ENCODE peak calls at places on chromosomes 16 and 17, in six cellular contexts. S is GM13976, J is natural killer cell, T is cardiac muscle cell, L is A673, A is RWPE1. I is an unnamed sample.

GRCh38 chr17:49935526-49936210 is 33.3 kb upstream of the DLX4 start:
- DNase-seq in L (no peak), A (no peak), T (no peak), J (no peak), S (no peak), I (no peak)

GRCh38 chr16:3029499-3030127 is 5.8 kb downstream of the THOC6 start:
- DNase-seq in L (peak), J (no peak), A (no peak), S (peak), T (peak), I (no peak)

GRCh38 chr16:23274968-23275367 is 27.1 kb upstream of the SCNN1B start:
- DNase-seq in J (no peak), T (no peak), S (no peak), A (no peak), L (peak), I (no peak)

GRCh38 chr16:88686062-88686438 is 257 bp downstream of the SNAI3 start:
- DNase-seq in T (no peak), L (no peak), J (no peak), S (peak), A (no peak), I (no peak)

GRCh38 chr16:88264641-88265285 is 118.0 kb upstream of the ZNF469 start:
- DNase-seq in J (peak), T (peak), S (peak), L (peak), A (peak), I (peak)

GRCh38 chr17:57724038-57724728 is 20.9 kb downstream of the CCDC182 start:
- DNase-seq in L (no peak), S (peak), A (no peak), T (no peak), J (no peak), I (no peak)

GRCh38 chr17:18331879-18332278 is 16.8 kb downstream of the SMCR8 start:
- DNase-seq in L (no peak), T (no peak), S (no peak), J (no peak), A (no peak), I (no peak)

GRCh38 chr16:75096730-75097129 is 19.9 kb downstream of the LDHD start:
- DNase-seq in L (no peak), J (no peak), T (no peak), S (no peak), A (peak), I (no peak)

GRCh38 chr16:2005646-2006045 is 4.0 kb downstream of the ZNF598 start:
- DNase-seq in S (no peak), T (no peak), A (no peak), J (no peak), L (peak), I (no peak)

GRCh38 chr16:2884041-2884451 is 1.0 kb downstream of the FLYWCH2 start:
- DNase-seq in L (no peak), S (no peak), A (no peak), T (peak), J (no peak), I (no peak)

GRCh38 chr17:35731239-35731931 is at the start of gene RASL10B:
- DNase-seq in T (peak), S (peak), J (peak), A (peak), L (peak), I (no peak)

GRCh38 chr17:63675607-63676539 is 24.1 kb downstream of the LIMD2 start:
- DNase-seq in A (peak), L (peak), T (peak), J (no peak), S (no peak), I (no peak)

GRCh38 chr16:50940275-50940854 is 198.5 kb downstream of the CYLD start:
- DNase-seq in A (no peak), S (no peak), L (peak), T (no peak), J (no peak), I (no peak)

GRCh38 chr16:72945081-72945480 is 102.8 kb downstream of the ZFHX3 start:
- DNase-seq in A (no peak), J (no peak), S (no peak), T (no peak), L (no peak), I (no peak)

GRCh38 chr17:72125742-72126141 is 4.9 kb downstream of the SOX9 start:
- DNase-seq in S (no peak), A (no peak), L (no peak), J (no peak), T (peak), I (no peak)

GRCh38 chr17:14469971-14470370 is 169.1 kb downstream of the HS3ST3B1 start:
- DNase-seq in J (no peak), L (no peak), T (no peak), A (no peak), S (no peak), I (no peak)

GRCh38 chr16:2004795-2005517 is 4.7 kb downstream of the ZNF598 start:
- DNase-seq in S (no peak), T (no peak), L (no peak), A (no peak), J (no peak), I (no peak)

GRCh38 chr16:10120953-10121352 is 61.3 kb downstream of the GRIN2A start:
- DNase-seq in J (no peak), S (no peak), A (no peak), T (no peak), L (no peak), I (no peak)

GRCh38 chr16:10122026-10122425 is 60.2 kb downstream of the GRIN2A start:
- DNase-seq in S (no peak), J (no peak), A (no peak), T (no peak), L (no peak), I (no peak)

GRCh38 chr16:10123141-10123540 is 59.1 kb downstream of the GRIN2A start:
- DNase-seq in J (no peak), S (no peak), A (no peak), L (no peak), T (no peak), I (no peak)

GRCh38 chr16:10121496-10121895 is 60.7 kb downstream of the GRIN2A start:
- DNase-seq in A (peak), S (no peak), T (no peak), J (no peak), L (no peak), I (no peak)

DNA sequence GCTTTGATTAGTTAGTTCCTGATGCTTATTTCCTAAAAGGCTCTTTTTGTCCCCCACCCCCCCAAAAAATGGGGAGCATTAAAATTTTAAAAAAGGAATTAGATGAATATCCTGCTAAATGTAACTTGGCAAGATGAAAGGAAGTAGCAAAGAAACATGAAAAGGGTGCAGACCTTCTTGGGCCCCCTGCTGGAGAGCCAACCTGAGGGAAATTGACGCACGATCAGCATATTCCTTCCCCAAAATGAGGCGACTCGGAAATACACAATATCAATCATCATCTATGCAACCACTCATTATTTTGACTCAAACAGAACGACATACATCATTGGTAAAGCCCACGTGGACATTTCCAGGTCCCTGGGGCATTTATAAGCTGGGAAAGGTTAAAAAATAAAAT is 59.7 kb downstream of the GRIN2A start:
- DNase-seq in L (no peak), J (no peak), A (peak), S (no peak), T (no peak), I (no peak)
- TF ChIP-seq CTCF in L (peak), J (no peak), A (no peak), S (no peak), T (no peak), I (no peak)

GRCh38 chr16:58127033-58127556 is 2.1 kb downstream of the CFAP20 start:
- DNase-seq in T (peak), S (no peak), L (peak), J (no peak), A (no peak), I (no peak)
- TF ChIP-seq CTCF in T (peak), S (peak), L (peak), J (peak), A (peak), I (peak)

GRCh38 chr16:22183901-22184614 is 21.8 kb downstream of the SDR42E2 start:
- DNase-seq in T (no peak), A (no peak), L (peak), J (no peak), S (peak), I (no peak)

GRCh38 chr16:22184615-22184968 is 21.5 kb upstream of the EEF2K start:
- DNase-seq in A (no peak), J (no peak), T (no peak), S (no peak), L (no peak), I (no peak)

GRCh38 chr16:22188267-22188594 is 17.8 kb upstream of the EEF2K start:
- DNase-seq in T (no peak), L (no peak), J (no peak), A (no peak), S (no peak), I (no peak)

GRCh38 chr16:22188595-22189442 is 17.3 kb upstream of the EEF2K start:
- DNase-seq in T (peak), J (peak), L (peak), A (peak), S (peak), I (no peak)

GRCh38 chr16:22186517-22186916 is 19.6 kb upstream of the EEF2K start:
- DNase-seq in J (no peak), L (no peak), S (no peak), T (no peak), A (no peak), I (no peak)
- TF ChIP-seq CTCF in J (no peak), L (peak), S (no peak), T (peak), A (no peak), I (peak)

GRCh38 chr16:56868175-56868574 is 3.2 kb downstream of the SLC12A3 start:
- DNase-seq in L (no peak), J (no peak), T (no peak), S (no peak), A (no peak), I (no peak)

GRCh38 chr16:56870271-56870888 is 5.4 kb downstream of the SLC12A3 start:
- DNase-seq in J (no peak), A (no peak), L (no peak), T (no peak), S (no peak), I (no peak)

GRCh38 chr16:56866955-56867830 is 2.2 kb downstream of the SLC12A3 start:
- DNase-seq in T (peak), A (peak), J (no peak), S (peak), L (peak), I (no peak)

GRCh38 chr16:56871172-56871593 is 6.2 kb downstream of the SLC12A3 start:
- DNase-seq in A (peak), T (peak), S (peak), J (no peak), L (no peak), I (no peak)

DNA sequence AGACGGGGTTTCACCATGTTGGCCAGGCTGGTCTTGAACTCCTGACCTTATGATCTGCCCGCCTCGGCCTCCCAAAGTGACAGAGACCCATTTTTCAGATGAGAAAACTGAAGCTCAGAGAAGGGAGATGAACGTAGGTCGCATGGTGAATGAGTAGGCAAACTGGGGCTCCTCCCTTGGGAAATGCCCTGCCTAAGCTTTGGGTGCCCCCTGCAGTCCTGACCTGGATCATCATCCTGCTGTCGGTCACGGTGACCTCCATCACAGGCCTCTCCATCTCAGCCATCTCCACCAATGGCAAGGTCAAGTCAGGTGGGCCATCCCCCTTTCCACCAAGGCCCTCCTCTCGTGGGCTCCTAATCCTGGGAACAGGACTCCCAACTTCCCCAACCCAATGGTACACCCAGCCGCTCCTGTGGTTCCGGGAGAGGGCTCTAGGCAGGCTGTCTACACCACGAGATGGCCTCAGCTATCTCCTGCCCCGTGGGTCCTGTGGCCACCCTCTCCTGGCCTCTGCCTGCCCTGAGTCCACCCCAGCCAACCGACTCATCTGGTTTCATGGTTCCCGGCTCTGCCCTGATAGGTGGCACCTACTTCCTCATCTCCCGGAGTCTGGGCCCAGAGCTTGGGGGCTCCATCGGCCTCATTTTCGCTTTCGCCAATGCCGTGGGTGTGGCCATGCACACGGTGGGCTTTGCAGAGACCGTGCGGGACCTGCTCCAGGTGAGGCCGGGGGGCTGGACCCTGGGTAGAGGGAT is 4.7 kb downstream of the SLC12A3 start:
- DNase-seq in S (peak), T (peak), A (no peak), L (peak), J (no peak), I (no peak)
- TF ChIP-seq CTCF in S (peak), T (peak), A (no peak), L (peak), J (no peak), I (no peak)